ENCODE peak calls at places on chromosome 20, in nine cellular contexts. M, I, B, Y, F, L, X, R and Z are unnamed samples.
A peak's percentile ranks its signal among the peaks of the same experiment; 100 is the strongest.

GRCh38 chr20:7308163-7308562 is 540.7 kb downstream of the BMP2 start:
- DNase-seq in M (no peak), I (no peak), B (no peak), Y (no peak), F (no peak), L (no peak), X (no peak), R (no peak), Z (no peak)

GRCh38 chr20:62477669-62478450 is 2.1 kb upstream of the GATA5 start:
- DNase-seq in M (no peak), I (no peak), B (no peak), Y (no peak), F (peak; percentile 66), L (no peak), X (no peak), R (no peak), Z (no peak)

GRCh38 chr20:18388860-18389259 is 78.0 kb downstream of the DZANK1 start:
- DNase-seq in M (no peak), I (no peak), B (no peak), Y (no peak), F (no peak), L (no peak), X (no peak), R (peak; percentile 66), Z (no peak)

GRCh38 chr20:63499333-63499969 is 568 bp upstream of the EEF1A2 start:
- DNase-seq in M (no peak), I (peak; percentile 80), B (no peak), Y (no peak), F (no peak), L (peak; percentile 53), X (peak; percentile 73), R (no peak), Z (no peak)

GRCh38 chr20:45117581-45117980 is 2.6 kb upstream of the WFDC5 start:
- DNase-seq in M (no peak), I (no peak), B (no peak), Y (no peak), F (no peak), L (no peak), X (no peak), R (no peak), Z (no peak)

GRCh38 chr20:17936791-17937687 is 31.6 kb downstream of the SNX5 start:
- DNase-seq in M (peak; percentile 81), I (peak; percentile 39), B (no peak), Y (peak; percentile 76), F (peak; percentile 68), L (peak; percentile 46), X (no peak), R (peak; percentile 38), Z (peak; percentile 67)

GRCh38 chr20:56630086-56630493 is 984 bp downstream of the TFAP2C start:
- DNase-seq in M (no peak), I (peak; percentile 75), B (no peak), Y (peak; percentile 43), F (peak; percentile 65), L (no peak), X (no peak), R (peak; percentile 52), Z (no peak)

GRCh38 chr20:62287759-62288534 is 14.8 kb upstream of the ADRM1 start:
- DNase-seq in M (no peak), I (peak; percentile 55), B (no peak), Y (no peak), F (no peak), L (no peak), X (no peak), R (no peak), Z (no peak)

GRCh38 chr20:37714973-37715657 is 21.3 kb downstream of the CTNNBL1 start:
- DNase-seq in M (no peak), I (no peak), B (no peak), Y (no peak), F (no peak), L (no peak), X (no peak), R (peak; percentile 56), Z (no peak)

GRCh38 chr20:53678990-53679596 is 85.5 kb upstream of the ZNF217 start:
- DNase-seq in M (no peak), I (no peak), B (no peak), Y (no peak), F (no peak), L (no peak), X (no peak), R (no peak), Z (no peak)

GRCh38 chr20:34337544-34337943 is 25.5 kb upstream of the ITCH start:
- DNase-seq in M (no peak), I (no peak), B (no peak), Y (no peak), F (no peak), L (no peak), X (no peak), R (no peak), Z (no peak)

GRCh38 chr20:63198606-63199005 is 17.3 kb downstream of the YTHDF1 start:
- DNase-seq in M (no peak), I (no peak), B (no peak), Y (no peak), F (peak; percentile 34), L (no peak), X (no peak), R (no peak), Z (no peak)

GRCh38 chr20:42179768-42180167 is 561.6 kb upstream of the CHD6 start:
- DNase-seq in M (no peak), I (no peak), B (no peak), Y (no peak), F (peak; percentile 20), L (no peak), X (no peak), R (no peak), Z (no peak)

GRCh38 chr20:63453029-63453523 is 19.4 kb downstream of the KCNQ2 start:
- DNase-seq in M (no peak), I (no peak), B (no peak), Y (no peak), F (no peak), L (no peak), X (no peak), R (no peak), Z (peak; percentile 46)

GRCh38 chr20:23613676-23614075 is 8.0 kb upstream of the CST9 start:
- DNase-seq in M (no peak), I (no peak), B (peak; percentile 30), Y (no peak), F (peak; percentile 66), L (peak; percentile 19), X (no peak), R (no peak), Z (no peak)

GRCh38 chr20:3407426-3408250 is at the start of gene DNAAF9:
- DNase-seq in M (peak; percentile 79), I (peak; percentile 86), B (peak; percentile 85), Y (peak; percentile 81), F (peak; percentile 82), L (peak; percentile 54), X (peak; percentile 91), R (peak; percentile 59), Z (peak; percentile 76)

DNA sequence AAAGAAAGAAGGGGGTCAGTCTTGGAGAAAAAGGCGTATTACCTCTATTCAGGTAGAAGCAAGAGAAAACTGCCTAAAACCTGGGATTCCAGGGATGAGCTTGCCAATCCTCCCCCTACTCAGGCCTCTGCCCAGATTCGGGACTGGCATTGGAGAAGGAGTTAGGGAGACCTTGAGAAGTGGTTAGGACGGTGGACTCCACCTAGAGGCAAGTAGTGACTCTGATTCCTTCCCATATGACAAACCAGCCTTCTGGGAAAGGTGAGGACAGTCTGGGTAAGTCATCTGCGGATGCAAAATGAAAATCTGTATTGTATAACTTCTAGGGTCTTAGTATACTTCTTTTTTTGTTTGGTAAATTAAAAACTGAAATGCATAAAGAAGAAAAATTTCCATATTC is 43.8 kb downstream of the SLX4IP start:
- DNase-seq in M (no peak), I (no peak), B (no peak), Y (no peak), F (no peak), L (no peak), X (no peak), R (no peak), Z (no peak)
- H3K27ac ChIP-seq in M (no peak overlapping the region), I (no peak overlapping the region), B (no peak overlapping the region), Y (no peak overlapping the region), F (no peak overlapping the region), L (no peak overlapping the region), X (no peak overlapping the region), R (no peak overlapping the region), Z (no peak overlapping the region)

GRCh38 chr20:50870572-50871161 is 60.6 kb downstream of the ADNP start:
- DNase-seq in M (no peak), I (peak; percentile 45), B (no peak), Y (no peak), F (no peak), L (no peak), X (peak; percentile 68), R (peak; percentile 39), Z (no peak)
- H3K27ac ChIP-seq in M (no peak overlapping the region), I (no peak overlapping the region), B (no peak overlapping the region), Y (no peak overlapping the region), F (no peak overlapping the region), L (no peak overlapping the region), X (no peak overlapping the region), R (no peak overlapping the region), Z (no peak overlapping the region)

GRCh38 chr20:46901638-46902037 is 7.0 kb downstream of the EYA2 start:
- DNase-seq in M (no peak), I (no peak), B (no peak), Y (no peak), F (no peak), L (no peak), X (no peak), R (no peak), Z (no peak)

GRCh38 chr20:46900068-46900467 is 5.4 kb downstream of the EYA2 start:
- DNase-seq in M (no peak), I (no peak), B (no peak), Y (no peak), F (no peak), L (no peak), X (no peak), R (no peak), Z (no peak)

GRCh38 chr20:46898433-46898832 is 3.8 kb downstream of the EYA2 start:
- DNase-seq in M (no peak), I (no peak), B (no peak), Y (no peak), F (no peak), L (no peak), X (no peak), R (no peak), Z (no peak)

GRCh38 chr20:46900826-46901225 is 6.2 kb downstream of the EYA2 start:
- DNase-seq in M (no peak), I (no peak), B (no peak), Y (no peak), F (no peak), L (no peak), X (no peak), R (no peak), Z (no peak)

DNA sequence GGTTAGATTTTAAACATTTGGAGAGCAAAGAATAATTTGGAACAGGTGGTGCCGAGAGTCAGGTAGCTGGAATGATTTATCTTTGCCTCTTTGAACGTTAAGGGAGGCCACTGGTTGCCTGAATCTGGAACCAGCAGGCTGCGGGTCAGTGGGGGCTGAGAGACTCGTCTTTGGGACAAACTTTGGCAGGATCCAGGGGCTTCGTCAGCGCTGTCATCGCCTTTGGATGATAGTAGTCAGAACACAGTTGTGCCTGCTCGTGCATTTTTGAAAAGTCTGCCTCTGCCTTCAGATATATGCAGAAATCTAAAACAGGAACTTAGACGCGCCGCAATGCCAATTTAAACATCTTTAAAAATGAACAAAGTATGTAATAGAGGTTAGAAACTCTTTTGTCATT is 5.0 kb downstream of the EYA2 start:
- DNase-seq in M (peak; percentile 69), I (no peak), B (no peak), Y (no peak), F (no peak), L (no peak), X (no peak), R (no peak), Z (no peak)
- H3K27ac ChIP-seq in M (no peak overlapping the region), I (no peak overlapping the region), B (no peak overlapping the region), Y (no peak overlapping the region), F (no peak overlapping the region), L (no peak overlapping the region), X (peak overlapping the region; percentile 8), R (no peak overlapping the region), Z (peak overlapping the region; percentile 6)

GRCh38 chr20:36063916-36064660 is 90.5 kb upstream of the EPB41L1 start:
- DNase-seq in M (no peak), I (no peak), B (no peak), Y (no peak), F (peak; percentile 30), L (no peak), X (no peak), R (no peak), Z (no peak)
- H3K27ac ChIP-seq in M (peak overlapping the region; percentile 82), I (peak overlapping the region; percentile 95), B (peak overlapping the region; percentile 91), Y (peak overlapping the region; percentile 87), F (peak overlapping the region; percentile 81), L (peak overlapping the region; percentile 91), X (peak overlapping the region; percentile 11), R (peak overlapping the region; percentile 57), Z (peak overlapping the region; percentile 88)